ENCODE peak calls at places on chromosomes 12 and 14, in ten cellular contexts. N is GM23338; U is KBM-7; J is cerebellar cortex; B is left lung; X is Karpas-422; T is non-pigmented ciliary epithelial cell; L is activated CD8-positive, alpha-beta memory T cell treated with anti-CD3 and anti-CD28 coated beads, Interleukin-2, amount 10 ng/mL, durations not matched to agents 7 days and 5 days; P is HS-5; Q is activated T-cell treated with anti-CD3 and anti-CD28 coated beads for 1 hour. G is an unnamed sample.

GRCh38 chr12:54378791-54379400 is 5.6 kb downstream of the ZNF385A start:
- DNase-seq in P (no peak), L (no peak), N (peak; percentile 80), J (no peak), T (no peak), Q (no peak), X (peak; percentile 77), U (no peak), B (peak; percentile 59), G (no peak)

GRCh38 chr12:41968661-41969060 is 176.0 kb downstream of the GXYLT1 start:
- DNase-seq in T (no peak), N (no peak), J (no peak), X (no peak), L (no peak), B (no peak), U (no peak), Q (no peak), P (no peak), G (no peak)

GRCh38 chr12:68080577-68080976 is 79.0 kb downstream of the IFNG start:
- DNase-seq in L (peak; percentile 83), Q (no peak), B (no peak), J (no peak), X (no peak), T (no peak), P (no peak), U (no peak), N (peak; percentile 67), G (no peak)

GRCh38 chr12:132154941-132155770 is 10.9 kb downstream of the NOC4L start:
- DNase-seq in P (no peak), N (no peak), X (no peak), B (no peak), L (peak; percentile 60), U (no peak), Q (no peak), T (no peak), J (no peak), G (no peak)

GRCh38 chr14:54207476-54207875 is 189.3 kb upstream of the CDKN3 start:
- DNase-seq in B (no peak), X (no peak), P (no peak), N (no peak), Q (no peak), J (no peak), L (no peak), U (no peak), T (no peak), G (no peak)

GRCh38 chr12:111557271-111558106 is 41.6 kb downstream of the ATXN2 start:
- DNase-seq in X (no peak), J (no peak), T (peak; percentile 24), Q (no peak), B (no peak), P (no peak), L (no peak), U (no peak), N (no peak), G (peak; percentile 40)

GRCh38 chr12:64835926-64836325 is 11.5 kb downstream of the TBC1D30 start:
- DNase-seq in Q (no peak), P (no peak), N (no peak), J (no peak), B (no peak), T (no peak), U (no peak), L (no peak), X (no peak), G (no peak)

GRCh38 chr12:75820848-75821578 is 210.6 kb downstream of the PHLDA1 start:
- DNase-seq in X (no peak), P (peak; percentile 95), T (no peak), J (no peak), L (no peak), B (no peak), Q (no peak), U (no peak), N (no peak), G (peak; percentile 87)

GRCh38 chr14:74080820-74081460 is 3.3 kb downstream of the ALDH6A1 start:
- DNase-seq in U (no peak), B (no peak), T (no peak), L (no peak), X (no peak), Q (no peak), N (no peak), P (no peak), J (no peak), G (no peak)

GRCh38 chr12:123966596-123966995 is 6.0 kb downstream of the CCDC92 start:
- DNase-seq in J (no peak), T (no peak), X (no peak), U (no peak), P (no peak), N (no peak), L (no peak), B (no peak), Q (no peak), G (no peak)

GRCh38 chr14:83556065-83556464 is 1973.9 kb upstream of the FLRT2 start:
- DNase-seq in U (no peak), B (no peak), P (no peak), L (no peak), N (no peak), J (no peak), X (no peak), Q (no peak), T (peak; percentile 56), G (peak; percentile 91)

GRCh38 chr14:81178063-81178462 is 42.7 kb downstream of the GTF2A1 start:
- DNase-seq in X (no peak), P (no peak), Q (no peak), B (no peak), L (no peak), J (no peak), N (no peak), T (no peak), U (no peak), G (no peak)

GRCh38 chr12:49370539-49370938 is 3.3 kb downstream of the SPATS2 start:
- DNase-seq in Q (no peak), T (no peak), J (no peak), B (no peak), N (no peak), P (no peak), X (no peak), U (no peak), L (no peak), G (no peak)

GRCh38 chr12:59389968-59390576 is 205.8 kb upstream of the SLC16A7 start:
- DNase-seq in B (no peak), P (no peak), Q (no peak), U (no peak), T (no peak), X (no peak), N (peak; percentile 26), L (no peak), J (no peak), G (no peak)

GRCh38 chr12:115070313-115070712 is 386.3 kb upstream of the TBX3 start:
- DNase-seq in N (no peak), X (no peak), U (no peak), B (no peak), P (peak; percentile 3), T (no peak), Q (no peak), L (no peak), J (no peak), G (no peak)

GRCh38 chr12:23084236-23084995 is 459.4 kb downstream of the ETNK1 start:
- DNase-seq in X (no peak), N (no peak), J (no peak), B (peak; percentile 32), L (no peak), U (no peak), P (peak; percentile 98), Q (no peak), T (peak; percentile 77), G (peak; percentile 94)

GRCh38 chr12:12684375-12685106 is 11.4 kb downstream of the GPR19 start:
- DNase-seq in L (peak; percentile 54), P (no peak), X (no peak), N (peak; percentile 99), B (no peak), J (peak; percentile 92), U (peak; percentile 45), Q (no peak), T (no peak), G (no peak)

GRCh38 chr12:63822352-63822751 is 22.1 kb upstream of the SRGAP1 start:
- DNase-seq in B (no peak), N (no peak), P (peak; percentile 56), X (no peak), L (no peak), J (no peak), U (no peak), T (peak; percentile 27), Q (no peak), G (no peak)

GRCh38 chr12:51393676-51394545 is 2.7 kb upstream of the GALNT6 start:
- DNase-seq in P (peak; percentile 97), X (no peak), L (peak; percentile 85), J (no peak), N (no peak), T (peak; percentile 80), U (no peak), Q (peak; percentile 42), B (no peak), G (peak; percentile 35)

GRCh38 chr12:43893670-43894069 is 57.8 kb downstream of the TMEM117 start:
- DNase-seq in T (peak; percentile 41), J (no peak), B (no peak), U (no peak), Q (no peak), X (no peak), P (no peak), L (no peak), N (no peak), G (peak; percentile 42)

GRCh38 chr14:36941783-36942521 is 230.5 kb downstream of the SLC25A21 start:
- DNase-seq in B (peak; percentile 47), N (peak; percentile 71), X (peak; percentile 96), L (peak; percentile 65), Q (peak; percentile 23), P (no peak), J (peak; percentile 50), T (no peak), U (peak; percentile 75), G (peak; percentile 17)

GRCh38 chr12:88650715-88651114 is 70.4 kb upstream of the KITLG start:
- DNase-seq in J (no peak), X (no peak), Q (no peak), T (no peak), N (no peak), B (no peak), U (no peak), P (no peak), L (no peak), G (no peak)

GRCh38 chr12:14828896-14829295 is 14.4 kb downstream of the ART4 start:
- DNase-seq in J (no peak), N (peak; percentile 53), L (no peak), X (peak; percentile 80), U (no peak), Q (no peak), T (no peak), B (no peak), P (no peak), G (no peak)

GRCh38 chr14:60346706-60347105 is 97.7 kb downstream of the PPM1A start:
- DNase-seq in T (no peak), U (no peak), L (no peak), P (no peak), J (no peak), B (no peak), X (no peak), N (no peak), Q (no peak), G (no peak)

GRCh38 chr12:102612008-102612407 is 131.6 kb upstream of the IGF1 start:
- DNase-seq in U (no peak), L (no peak), T (no peak), P (no peak), N (peak; percentile 58), B (no peak), Q (no peak), J (no peak), X (no peak), G (no peak)

GRCh38 chr14:101465795-101466448 is 95.4 kb upstream of the DIO3 start:
- DNase-seq in L (peak; percentile 35), B (peak; percentile 19), Q (no peak), U (no peak), T (no peak), P (no peak), N (no peak), J (no peak), X (no peak), G (no peak)

GRCh38 chr12:85621041-85621440 is 215.2 kb downstream of the RASSF9 start:
- DNase-seq in J (no peak), L (no peak), T (no peak), P (no peak), Q (no peak), X (no peak), N (no peak), B (no peak), U (no peak), G (no peak)

GRCh38 chr12:84502180-84502857 is 410.3 kb downstream of the SLC6A15 start:
- DNase-seq in J (no peak), L (no peak), U (no peak), Q (no peak), P (peak; percentile 28), T (no peak), B (no peak), X (no peak), N (no peak), G (no peak)